ENCODE peak calls at places on chromosome 14, in seven cellular contexts. E is endodermal cell; Z is BE2C; H is thyroid gland; R is CD8-positive, alpha-beta T cell; X is testis; C is mesenchymal stem cell. L is an unnamed sample. For H3K4me1, the result is how much of the 10 kb centered on the place peaks cover.

GRCh38 chr14:76774471-76775158 is 13.3 kb downstream of the VASH1 start:
- DNase-seq in X (no peak), H (no peak), R (no peak), E (peak), C (no peak), Z (no peak), L (no peak)

GRCh38 chr14:97459180-97459579 is 662.0 kb downstream of the VRK1 start:
- DNase-seq in E (no peak), X (no peak), R (no peak), H (no peak), C (no peak), Z (no peak), L (no peak)

GRCh38 chr14:69484444-69485113 is at the start of gene PLEKHD1:
- DNase-seq in R (no peak), X (no peak), H (peak), C (no peak), Z (peak), E (peak), L (no peak)

GRCh38 chr14:92718659-92719058 is 29.8 kb downstream of the LGMN start:
- DNase-seq in H (no peak), Z (no peak), C (peak), X (no peak), E (no peak), R (no peak), L (no peak)

GRCh38 chr14:54108481-54109471 is 152.2 kb upstream of the BMP4 start:
- DNase-seq in C (peak), X (no peak), Z (no peak), H (no peak), R (no peak), E (no peak), L (no peak)

GRCh38 chr14:60346706-60347105 is 97.7 kb downstream of the PPM1A start:
- DNase-seq in H (no peak), C (no peak), R (no peak), X (no peak), E (no peak), Z (no peak), L (no peak)

GRCh38 chr14:36785511-36785910 is 123.9 kb downstream of the PAX9 start:
- DNase-seq in R (no peak), Z (no peak), H (no peak), X (no peak), E (no peak), C (no peak), L (no peak)

GRCh38 chr14:51614707-51615106 is 37.0 kb upstream of the FRMD6 start:
- DNase-seq in R (no peak), Z (no peak), E (no peak), C (no peak), X (no peak), H (no peak), L (no peak)

GRCh38 chr14:65167072-65167645 is 64.8 kb upstream of the MAX start:
- DNase-seq in C (no peak), H (no peak), E (no peak), R (no peak), X (no peak), Z (no peak), L (no peak)
- H3K4me1 ChIP-seq in C (under half), H (under half), E (under half), R (under half), X (under half), Z (under half), L (under half)

DNA sequence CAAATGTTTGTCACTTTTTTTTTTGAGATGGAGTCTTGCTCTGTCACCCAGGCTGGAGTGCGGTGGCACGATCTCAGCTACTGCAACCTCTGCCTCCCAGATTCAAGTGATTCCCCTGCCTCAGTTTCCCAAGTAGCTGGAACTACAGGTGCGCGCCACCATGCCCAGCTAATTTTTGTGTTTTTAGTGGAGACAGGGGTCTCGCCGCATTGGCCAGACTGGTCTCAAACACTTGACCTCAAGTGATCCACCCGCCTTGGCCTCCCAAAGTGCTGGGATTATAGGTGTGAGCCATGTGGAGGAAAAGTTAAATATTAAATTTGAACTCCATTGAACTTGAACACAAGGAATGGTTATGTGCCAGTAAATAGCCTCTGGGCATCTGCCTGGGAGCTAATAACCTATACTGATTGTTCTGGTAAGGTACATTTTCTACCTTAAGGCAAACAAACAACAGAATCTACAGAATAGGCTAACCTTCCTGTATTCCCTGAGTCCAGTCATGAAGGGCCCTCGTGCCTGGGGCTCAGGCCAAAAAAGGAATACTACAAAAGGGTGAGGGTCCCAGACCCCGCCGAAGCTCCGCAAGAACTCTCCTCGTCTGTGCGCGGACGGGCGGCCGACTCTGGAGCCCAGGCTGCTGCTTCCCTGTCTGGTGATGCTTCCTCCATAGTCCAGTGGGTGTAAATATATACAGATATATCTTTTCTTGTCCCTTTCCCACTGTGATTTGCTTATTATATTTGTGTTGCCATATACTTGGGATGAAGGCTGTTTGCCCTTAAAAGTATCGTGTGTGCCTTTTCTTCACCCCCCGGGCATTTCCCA is 74.0 kb upstream of the EIF5 start:
- DNase-seq in H (no peak), C (no peak), R (no peak), X (no peak), E (no peak), Z (peak), L (no peak)
- H3K4me3 ChIP-seq in H (no peak), C (no peak), R (peak), X (peak), E (no peak), Z (peak), L (peak)

GRCh38 chr14:75448209-75448608 is 20.4 kb downstream of the JDP2 start:
- DNase-seq in Z (no peak), H (no peak), R (no peak), E (no peak), X (no peak), C (no peak), L (no peak)

GRCh38 chr14:75452324-75452723 is 24.5 kb downstream of the JDP2 start:
- DNase-seq in R (no peak), X (no peak), H (no peak), C (no peak), Z (no peak), E (peak), L (no peak)

GRCh38 chr14:75446447-75446846 is 18.6 kb downstream of the JDP2 start:
- DNase-seq in Z (no peak), X (no peak), R (no peak), C (no peak), E (no peak), H (no peak), L (no peak)

GRCh38 chr14:75450381-75451276 is 22.8 kb downstream of the JDP2 start:
- DNase-seq in E (peak), Z (no peak), H (peak), X (no peak), R (no peak), C (no peak), L (peak)

GRCh38 chr14:75449703-75450102 is 21.9 kb downstream of the JDP2 start:
- DNase-seq in Z (no peak), H (no peak), E (no peak), X (no peak), R (no peak), C (no peak), L (no peak)
- H3K4me1 ChIP-seq in Z (under half), H (half or more), E (under half), X (under half), R (under half), C (under half), L (half or more)

DNA sequence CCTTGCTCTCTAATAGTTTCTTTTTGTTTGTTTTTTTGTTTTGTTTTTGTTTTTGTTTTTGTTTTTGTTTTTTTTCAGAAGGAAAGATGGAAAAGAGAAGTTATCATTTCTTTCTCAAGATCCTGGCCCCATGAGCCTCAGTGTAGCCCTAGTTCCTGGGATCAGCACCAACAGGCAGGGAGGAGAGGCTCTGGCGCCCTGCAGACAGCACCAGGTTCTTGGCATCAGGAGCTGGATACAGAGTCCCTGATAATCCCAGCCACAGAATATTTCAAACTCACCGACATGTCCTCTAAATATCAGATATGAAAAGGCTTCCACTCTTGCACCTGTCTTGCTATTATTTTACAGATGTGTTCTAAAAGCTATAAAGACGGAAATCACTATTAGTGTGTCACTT is 52.7 kb downstream of the FOXN3 start:
- DNase-seq in E (no peak), R (no peak), Z (no peak), H (no peak), C (no peak), X (no peak), L (no peak)
- H3K4me3 ChIP-seq in E (no peak), R (peak), Z (no peak), H (no peak), C (no peak), X (no peak), L (no peak)

L was measured in heart right ventricle.